ENCODE peak calls at places on chromosomes 7 and 10, in seven cellular contexts. J is BE2C; Q is brain microvascular endothelial cell; K is adrenal gland; H is CD8-positive, alpha-beta T cell; A is cardiac muscle cell; T is choroid plexus epithelial cell. N is an unnamed sample.
A peak's percentile ranks its signal among the peaks of the same experiment; 100 is the strongest.

GRCh38 chr7:37982423-37982822 is 62.0 kb downstream of the EPDR1 start:
- DNase-seq in J (no peak), Q (no peak), K (peak; percentile 23), H (no peak), A (peak; percentile 64), T (peak; percentile 31), N (no peak)

GRCh38 chr10:110002801-110003523 is 4.8 kb upstream of the ADD3 start:
- DNase-seq in J (no peak), Q (no peak), K (no peak), H (no peak), A (no peak), T (no peak), N (no peak)

GRCh38 chr10:86022906-86023305 is 343.7 kb downstream of the GRID1 start:
- DNase-seq in J (no peak), Q (no peak), K (no peak), H (peak; percentile 7), A (no peak), T (no peak), N (no peak)

GRCh38 chr7:23895666-23896096 is 185.7 kb downstream of the STK31 start:
- DNase-seq in J (no peak), Q (peak; percentile 28), K (no peak), H (no peak), A (peak; percentile 38), T (no peak), N (no peak)

GRCh38 chr7:71694678-71695077 is 562.7 kb downstream of the GALNT17 start:
- DNase-seq in J (no peak), Q (no peak), K (no peak), H (no peak), A (no peak), T (no peak), N (no peak)

GRCh38 chr7:37281368-37282092 is 167.1 kb downstream of the ELMO1 start:
- DNase-seq in J (no peak), Q (no peak), K (no peak), H (no peak), A (no peak), T (no peak), N (no peak)

GRCh38 chr7:84637568-84638338 is 443.2 kb upstream of the SEMA3A start:
- DNase-seq in J (peak; percentile 22), Q (peak; percentile 82), K (no peak), H (no peak), A (peak; percentile 89), T (peak; percentile 94), N (no peak)

GRCh38 chr7:83267141-83267631 is 104.5 kb upstream of the PCLO start:
- DNase-seq in J (no peak), Q (no peak), K (no peak), H (no peak), A (peak; percentile 14), T (peak; percentile 52), N (no peak)

GRCh38 chr7:51262796-51263519 is 53.7 kb downstream of the COBL start:
- DNase-seq in J (no peak), Q (no peak), K (no peak), H (no peak), A (no peak), T (no peak), N (no peak)

GRCh38 chr7:26487780-26488535 is 196.3 kb downstream of the SNX10 start:
- DNase-seq in J (no peak), Q (no peak), K (no peak), H (no peak), A (no peak), T (no peak), N (no peak)

GRCh38 chr10:114544045-114544659 is 113.9 kb downstream of the ABLIM1 start:
- DNase-seq in J (no peak), Q (no peak), K (no peak), H (peak; percentile 87), A (no peak), T (no peak), N (peak; percentile 84)

GRCh38 chr10:102453502-102453901 is 2.2 kb upstream of the C10orf95 start:
- DNase-seq in J (no peak), Q (no peak), K (no peak), H (no peak), A (no peak), T (no peak), N (no peak)

GRCh38 chr7:778271-778967 is 51.3 kb upstream of the PRKAR1B start:
- DNase-seq in J (no peak), Q (peak; percentile 28), K (no peak), H (no peak), A (no peak), T (no peak), N (no peak)

GRCh38 chr7:1669954-1670893 is at the start of gene ELFN1:
- DNase-seq in J (no peak), Q (no peak), K (peak; percentile 11), H (no peak), A (peak; percentile 54), T (no peak), N (no peak)

GRCh38 chr7:92727755-92728154 is 108.6 kb downstream of the CDK6 start:
- DNase-seq in J (no peak), Q (no peak), K (no peak), H (no peak), A (no peak), T (no peak), N (no peak)

GRCh38 chr10:76297787-76298281 is 866.4 kb downstream of the LRMDA start:
- DNase-seq in J (no peak), Q (no peak), K (no peak), H (no peak), A (no peak), T (no peak), N (no peak)

GRCh38 chr10:44827431-44828006 is 83.6 kb upstream of the TMEM72 start:
- DNase-seq in J (no peak), Q (peak; percentile 24), K (no peak), H (no peak), A (no peak), T (peak; percentile 34), N (no peak)

GRCh38 chr7:155751409-155751808 is 60.9 kb downstream of the SHH start:
- DNase-seq in J (no peak), Q (no peak), K (no peak), H (no peak), A (no peak), T (no peak), N (no peak)

GRCh38 chr7:26705567-26705966 is 158.8 kb downstream of the SKAP2 start:
- DNase-seq in J (no peak), Q (peak; percentile 86), K (peak; percentile 36), H (no peak), A (peak; percentile 86), T (peak; percentile 93), N (no peak)

GRCh38 chr10:49441488-49442476 is 45.9 kb upstream of the DRGX start:
- DNase-seq in J (no peak), Q (no peak), K (no peak), H (peak; percentile 57), A (peak; percentile 10), T (peak; percentile 28), N (no peak)

GRCh38 chr7:131071786-131072504 is 255.7 kb upstream of the MKLN1 start:
- DNase-seq in J (peak; percentile 83), Q (peak; percentile 86), K (peak; percentile 69), H (no peak), A (peak; percentile 94), T (peak; percentile 86), N (no peak)

GRCh38 chr7:19069842-19070241 is 47.6 kb downstream of the TWIST1 start:
- DNase-seq in J (no peak), Q (no peak), K (no peak), H (no peak), A (peak; percentile 23), T (peak; percentile 26), N (no peak)

GRCh38 chr10:90718185-90718584 is 139.7 kb downstream of the HTR7 start:
- DNase-seq in J (no peak), Q (peak; percentile 12), K (no peak), H (no peak), A (peak; percentile 38), T (peak; percentile 41), N (no peak)

GRCh38 chr7:121385800-121386179 is 10.3 kb downstream of the FAM3C start:
- DNase-seq in J (no peak), Q (no peak), K (no peak), H (no peak), A (peak; percentile 28), T (peak; percentile 64), N (peak; percentile 75)

GRCh38 chr7:51228386-51228958 is 88.1 kb downstream of the COBL start:
- DNase-seq in J (no peak), Q (no peak), K (no peak), H (no peak), A (peak; percentile 2), T (no peak), N (no peak)

GRCh38 chr7:42693722-42694121 is 218.1 kb downstream of the C7orf25 start:
- DNase-seq in J (no peak), Q (no peak), K (no peak), H (no peak), A (no peak), T (no peak), N (no peak)

GRCh38 chr7:42692609-42693008 is 219.3 kb downstream of the C7orf25 start:
- DNase-seq in J (no peak), Q (peak; percentile 6), K (no peak), H (no peak), A (peak; percentile 50), T (peak; percentile 21), N (no peak)

GRCh38 chr7:42694894-42695553 is 216.8 kb downstream of the C7orf25 start:
- DNase-seq in J (no peak), Q (no peak), K (no peak), H (no peak), A (peak; percentile 47), T (no peak), N (no peak)

GRCh38 chr7:42689626-42690025 is 222.2 kb downstream of the C7orf25 start:
- DNase-seq in J (no peak), Q (no peak), K (no peak), H (no peak), A (no peak), T (no peak), N (no peak)

GRCh38 chr7:42691030-42691639 is 220.7 kb downstream of the C7orf25 start:
- DNase-seq in J (no peak), Q (peak; percentile 55), K (no peak), H (no peak), A (peak; percentile 86), T (peak; percentile 76), N (no peak)
- TF ChIP-seq CTCF in J (peak; percentile 10), Q (peak; percentile 80), K (peak; percentile 46), H (no peak), A (peak; percentile 82), T (peak; percentile 73), N (peak; percentile 35)

GRCh38 chr7:5477723-5478531 is 54.3 kb upstream of the TNRC18 start:
- DNase-seq in J (peak; percentile 79), Q (no peak), K (no peak), H (no peak), A (no peak), T (no peak), N (no peak)
- TF ChIP-seq CTCF in J (peak; percentile 59), Q (peak; percentile 60), K (no peak), H (no peak), A (peak; percentile 18), T (peak; percentile 36), N (peak; percentile 58)

GRCh38 chr7:55787796-55788195 is 74.8 kb downstream of the SEPTIN14 start:
- DNase-seq in J (no peak), Q (no peak), K (no peak), H (no peak), A (no peak), T (no peak), N (no peak)
- TF ChIP-seq CTCF in J (no peak), Q (no peak), K (no peak), H (no peak), A (no peak), T (no peak), N (no peak)

DNA sequence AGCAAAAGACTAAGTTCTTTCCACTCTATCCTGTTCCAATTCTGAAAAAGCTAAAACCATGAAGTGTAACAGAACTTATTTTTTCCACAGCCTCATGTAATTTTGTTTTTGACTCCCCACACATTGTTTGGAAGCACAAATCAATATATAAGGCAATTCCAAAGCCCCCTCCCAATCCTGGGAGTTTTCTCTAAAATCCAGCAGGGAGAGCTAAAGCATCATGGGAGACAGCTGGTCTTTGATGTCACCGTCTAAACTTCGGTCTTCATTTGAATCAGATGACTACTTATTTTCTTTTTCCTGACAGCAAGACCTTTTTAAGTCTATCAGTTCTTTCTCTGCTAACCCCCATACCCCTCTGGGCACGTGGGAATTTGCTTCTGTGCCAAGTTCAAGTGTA is 33.3 kb upstream of the PON1 start:
- DNase-seq in J (no peak), Q (no peak), K (no peak), H (no peak), A (peak; percentile 7), T (peak; percentile 44), N (no peak)
- TF ChIP-seq CTCF in J (no peak), Q (peak; percentile 33), K (peak; percentile 28), H (no peak), A (peak; percentile 16), T (peak; percentile 57), N (no peak)

N was measured in GM12864.